ENCODE peak calls at places on chromosomes 7 and 10, in four cellular contexts. One of them, this sample, is unnamed.

GRCh38 chr10:93465806-93466675 is 16.1 kb downstream of the MYOF start:
- DNase-seq in HepG2: peak
- DNase-seq in K562: no peak
- DNase-seq in A549: peak
- DNase-seq in this sample: peak

GRCh38 chr10:13871087-13871486 is 284.3 kb downstream of the PRPF18 start:
- DNase-seq in K562: no peak
- DNase-seq in A549: no peak
- DNase-seq in HepG2: no peak
- DNase-seq in this sample: no peak

GRCh38 chr10:32318476-32318896 is 28.5 kb downstream of the EPC1 start:
- DNase-seq in HepG2: no peak
- DNase-seq in K562: no peak
- DNase-seq in A549: no peak
- DNase-seq in this sample: no peak

GRCh38 chr10:48655426-48656240 is 29.0 kb upstream of the WDFY4 start:
- DNase-seq in HepG2: no peak
- DNase-seq in K562: peak
- DNase-seq in A549: peak
- DNase-seq in this sample: peak

GRCh38 chr7:29915481-29916215 is 74.0 kb downstream of the SCRN1 start:
- DNase-seq in HepG2: no peak
- DNase-seq in K562: no peak
- DNase-seq in A549: no peak
- DNase-seq in this sample: peak

GRCh38 chr10:15167411-15168295 is 840 bp downstream of the NMT2 start:
- DNase-seq in A549: peak
- DNase-seq in HepG2: peak
- DNase-seq in K562: peak
- DNase-seq in this sample: peak

GRCh38 chr7:26990268-26990667 is 105.5 kb downstream of the HOXA1 start:
- DNase-seq in HepG2: no peak
- DNase-seq in A549: no peak
- DNase-seq in K562: no peak
- DNase-seq in this sample: peak

GRCh38 chr10:106576534-106576933 is 588.0 kb downstream of the SORCS1 start:
- DNase-seq in K562: no peak
- DNase-seq in A549: no peak
- DNase-seq in HepG2: no peak
- DNase-seq in this sample: no peak

GRCh38 chr7:144738708-144739314 is 97.0 kb downstream of the TPK1 start:
- DNase-seq in A549: peak
- DNase-seq in HepG2: peak
- DNase-seq in K562: peak
- DNase-seq in this sample: no peak

GRCh38 chr10:125102216-125102615 is 58.1 kb downstream of the CTBP2 start:
- DNase-seq in A549: no peak
- DNase-seq in HepG2: peak
- DNase-seq in K562: no peak
- DNase-seq in this sample: peak

GRCh38 chr7:50467817-50468610 is 17.9 kb upstream of the FIGNL1 start:
- DNase-seq in K562: peak
- DNase-seq in HepG2: peak
- DNase-seq in A549: peak
- DNase-seq in this sample: peak

GRCh38 chr10:58414270-58415041 is 29.2 kb downstream of the TFAM start:
- DNase-seq in HepG2: peak
- DNase-seq in A549: peak
- DNase-seq in K562: no peak
- DNase-seq in this sample: peak

GRCh38 chr10:93376372-93377296 is 105.5 kb downstream of the MYOF start:
- DNase-seq in HepG2: peak
- DNase-seq in A549: peak
- DNase-seq in K562: peak
- DNase-seq in this sample: peak

GRCh38 chr10:68871731-68872342 is 29.3 kb upstream of the DDX50 start:
- DNase-seq in HepG2: peak
- DNase-seq in A549: no peak
- DNase-seq in K562: no peak
- DNase-seq in this sample: peak
- TF ChIP-seq MAZ in HepG2: no peak
- TF ChIP-seq MAZ in A549: no peak
- TF ChIP-seq MAZ in K562: no peak
- TF ChIP-seq MAZ in this sample: no peak

GRCh38 chr7:120583835-120584586 is 273.9 kb downstream of the TSPAN12 start:
- DNase-seq in K562: no peak
- DNase-seq in A549: no peak
- DNase-seq in HepG2: no peak
- DNase-seq in this sample: peak
- TF ChIP-seq MAZ in K562: no peak
- TF ChIP-seq MAZ in A549: no peak
- TF ChIP-seq MAZ in HepG2: no peak
- TF ChIP-seq MAZ in this sample: no peak

GRCh38 chr7:133560900-133561299 is 308.0 kb downstream of the EXOC4 start:
- DNase-seq in HepG2: no peak
- DNase-seq in A549: no peak
- DNase-seq in K562: no peak
- DNase-seq in this sample: no peak
- TF ChIP-seq MAZ in HepG2: no peak
- TF ChIP-seq MAZ in A549: no peak
- TF ChIP-seq MAZ in K562: no peak
- TF ChIP-seq MAZ in this sample: no peak

GRCh38 chr7:150778014-150778737 is 22.0 kb downstream of the TMEM176B start:
- DNase-seq in HepG2: peak
- DNase-seq in K562: peak
- DNase-seq in A549: no peak
- DNase-seq in this sample: no peak

GRCh38 chr7:150781961-150782360 is 18.2 kb downstream of the TMEM176B start:
- DNase-seq in A549: no peak
- DNase-seq in HepG2: no peak
- DNase-seq in K562: no peak
- DNase-seq in this sample: no peak

GRCh38 chr7:150778738-150779301 is 21.3 kb downstream of the TMEM176B start:
- DNase-seq in A549: peak
- DNase-seq in HepG2: peak
- DNase-seq in K562: peak
- DNase-seq in this sample: peak

GRCh38 chr7:150780249-150780648 is 19.9 kb downstream of the TMEM176B start:
- DNase-seq in HepG2: no peak
- DNase-seq in K562: peak
- DNase-seq in A549: no peak
- DNase-seq in this sample: no peak

DNA sequence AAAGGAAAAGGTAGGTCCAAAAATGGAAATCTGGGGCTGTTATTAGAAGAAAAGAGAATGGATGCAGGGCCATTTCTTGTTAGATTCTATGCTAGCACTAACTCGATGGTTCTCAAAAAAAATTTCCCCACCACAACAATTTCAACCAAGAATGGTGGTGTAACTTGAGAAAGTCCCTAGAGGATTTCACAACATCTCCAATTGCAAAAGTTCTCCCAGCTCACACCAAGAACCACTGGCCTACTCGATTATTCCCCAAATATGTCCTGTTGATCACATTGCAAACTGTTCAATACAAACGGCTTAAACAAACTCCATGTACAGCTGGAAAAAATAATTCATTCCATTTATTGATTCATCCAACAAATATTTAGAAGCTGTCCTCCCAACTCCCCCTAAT is 19.1 kb downstream of the TMEM176B start:
- DNase-seq in HepG2: no peak
- DNase-seq in K562: no peak
- DNase-seq in A549: no peak
- DNase-seq in this sample: peak
- TF ChIP-seq MAZ in HepG2: no peak
- TF ChIP-seq MAZ in K562: no peak
- TF ChIP-seq MAZ in A549: no peak
- TF ChIP-seq MAZ in this sample: no peak

GRCh38 chr7:129784437-129784782 is 168.3 kb downstream of the UBE2H start:
- DNase-seq in HepG2: no peak
- DNase-seq in K562: no peak
- DNase-seq in A549: no peak
- DNase-seq in this sample: no peak

GRCh38 chr7:129784783-129785456 is 167.8 kb downstream of the UBE2H start:
- DNase-seq in HepG2: no peak
- DNase-seq in A549: no peak
- DNase-seq in K562: peak
- DNase-seq in this sample: no peak

GRCh38 chr7:129786179-129786514 is 166.6 kb downstream of the UBE2H start:
- DNase-seq in K562: no peak
- DNase-seq in A549: no peak
- DNase-seq in HepG2: no peak
- DNase-seq in this sample: no peak

GRCh38 chr7:129786825-129787563 is 165.8 kb downstream of the UBE2H start:
- DNase-seq in HepG2: no peak
- DNase-seq in K562: no peak
- DNase-seq in A549: no peak
- DNase-seq in this sample: no peak

GRCh38 chr7:129785457-129786178 is 167.1 kb downstream of the UBE2H start:
- DNase-seq in HepG2: no peak
- DNase-seq in A549: no peak
- DNase-seq in K562: peak
- DNase-seq in this sample: no peak
- TF ChIP-seq MAZ in HepG2: no peak
- TF ChIP-seq MAZ in A549: no peak
- TF ChIP-seq MAZ in K562: no peak
- TF ChIP-seq MAZ in this sample: no peak

DNA sequence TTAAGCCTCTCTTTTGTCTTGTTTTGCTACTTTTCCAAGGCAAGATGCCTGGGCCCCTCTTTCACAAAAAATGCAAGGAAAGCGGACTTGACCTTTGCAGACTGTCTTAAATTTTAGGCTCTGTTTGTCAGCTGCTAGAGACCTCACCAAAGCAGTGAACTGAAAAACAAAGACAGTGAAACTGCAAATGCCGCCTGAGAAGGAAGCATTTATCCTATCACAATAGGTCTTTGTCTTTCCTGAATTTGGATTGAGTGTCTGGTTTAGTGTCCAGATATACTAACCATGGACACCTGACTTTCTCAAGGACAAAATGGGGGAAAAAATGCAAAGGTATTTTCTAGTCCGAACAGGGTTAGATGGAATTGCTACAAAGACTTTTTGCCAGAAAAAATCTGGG is 256.9 kb downstream of the INHBA start:
- DNase-seq in A549: no peak
- DNase-seq in HepG2: no peak
- DNase-seq in K562: no peak
- DNase-seq in this sample: no peak
- TF ChIP-seq MAZ in A549: no peak
- TF ChIP-seq MAZ in HepG2: no peak
- TF ChIP-seq MAZ in K562: no peak
- TF ChIP-seq MAZ in this sample: no peak

DNA sequence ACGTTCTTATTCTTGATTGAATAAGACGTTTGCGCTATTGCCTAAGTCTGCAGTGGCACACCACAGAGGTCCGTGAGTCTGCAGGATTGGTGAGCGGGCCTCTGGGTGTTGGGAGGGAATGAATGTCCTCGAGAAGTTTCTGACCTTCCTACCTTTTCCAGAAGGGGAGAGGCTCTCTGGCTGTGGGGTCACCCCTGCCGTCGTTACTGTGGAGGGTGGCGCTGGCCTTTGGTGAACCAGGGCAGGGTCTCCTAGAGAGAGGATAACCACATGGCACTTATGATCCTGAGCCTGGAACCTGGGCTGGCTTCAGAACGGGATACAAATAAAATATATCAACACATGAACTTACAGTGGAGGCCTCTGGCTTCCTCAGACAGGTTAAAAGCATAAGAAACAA is 13.8 kb downstream of the IL15RA start:
- DNase-seq in K562: no peak
- DNase-seq in A549: no peak
- DNase-seq in HepG2: no peak
- DNase-seq in this sample: no peak
- TF ChIP-seq MAZ in K562: no peak
- TF ChIP-seq MAZ in A549: no peak
- TF ChIP-seq MAZ in HepG2: no peak
- TF ChIP-seq MAZ in this sample: no peak

This sample was measured in IMR-90.